ENCODE peak calls at places on chromosome 6, in four cellular contexts. One of them, this sample, is unnamed. For H3K4me1 and H3K36me3, the result is how much of the 10 kb centered on the place peaks cover.

GRCh38 chr6:150830409-150831165 is 34.9 kb upstream of the MTHFD1L start:
- DNase-seq in cardiac muscle cell: no peak
- DNase-seq in stomach: no peak
- DNase-seq in uterus: no peak
- DNase-seq in this sample: no peak

GRCh38 chr6:24910331-24910849 is 25.4 kb downstream of the RIPOR2 start:
- DNase-seq in cardiac muscle cell: peak
- DNase-seq in stomach: no peak
- DNase-seq in uterus: peak
- DNase-seq in this sample: peak

GRCh38 chr6:31738048-31738979 is 1.5 kb upstream of the MSH5 start:
- DNase-seq in cardiac muscle cell: peak
- DNase-seq in stomach: peak
- DNase-seq in uterus: no peak
- DNase-seq in this sample: peak

GRCh38 chr6:150691463-150691862 is 91.8 kb downstream of the PLEKHG1 start:
- DNase-seq in cardiac muscle cell: no peak
- DNase-seq in stomach: no peak
- DNase-seq in uterus: no peak
- DNase-seq in this sample: no peak

GRCh38 chr6:126112171-126112632 is 125.9 kb downstream of the TRMT11 start:
- DNase-seq in cardiac muscle cell: peak
- DNase-seq in stomach: no peak
- DNase-seq in uterus: no peak
- DNase-seq in this sample: no peak

GRCh38 chr6:125913864-125914351 is 42.7 kb upstream of the HINT3 start:
- DNase-seq in cardiac muscle cell: peak
- DNase-seq in stomach: no peak
- DNase-seq in uterus: peak
- DNase-seq in this sample: no peak

GRCh38 chr6:132401120-132401940 is at the start of gene MOXD1:
- DNase-seq in cardiac muscle cell: peak
- DNase-seq in stomach: peak
- DNase-seq in uterus: peak
- DNase-seq in this sample: peak

GRCh38 chr6:84280030-84280429 is 52.6 kb upstream of the CEP162 start:
- DNase-seq in cardiac muscle cell: no peak
- DNase-seq in stomach: no peak
- DNase-seq in uterus: no peak
- DNase-seq in this sample: no peak

GRCh38 chr6:81800666-81801065 is 48.2 kb upstream of the TENT5A start:
- DNase-seq in cardiac muscle cell: no peak
- DNase-seq in stomach: no peak
- DNase-seq in uterus: no peak
- DNase-seq in this sample: no peak

GRCh38 chr6:154460306-154461071 is 50.0 kb downstream of the CNKSR3 start:
- DNase-seq in cardiac muscle cell: peak
- DNase-seq in stomach: no peak
- DNase-seq in uterus: no peak
- DNase-seq in this sample: no peak

GRCh38 chr6:11804706-11805105 is 26.1 kb upstream of the ADTRP start:
- DNase-seq in cardiac muscle cell: peak
- DNase-seq in stomach: no peak
- DNase-seq in uterus: no peak
- DNase-seq in this sample: no peak

GRCh38 chr6:104325341-104326172 is 534.2 kb downstream of the HACE1 start:
- DNase-seq in cardiac muscle cell: peak
- DNase-seq in stomach: no peak
- DNase-seq in uterus: no peak
- DNase-seq in this sample: no peak

GRCh38 chr6:99810295-99810694 is 183.7 kb downstream of the MCHR2 start:
- DNase-seq in cardiac muscle cell: no peak
- DNase-seq in stomach: no peak
- DNase-seq in uterus: no peak
- DNase-seq in this sample: no peak

GRCh38 chr6:17984822-17985660 is 2.4 kb downstream of the KIF13A start:
- DNase-seq in cardiac muscle cell: no peak
- DNase-seq in stomach: no peak
- DNase-seq in uterus: no peak
- DNase-seq in this sample: no peak

GRCh38 chr6:75374913-75375530 is 90.4 kb upstream of the TMEM30A start:
- DNase-seq in cardiac muscle cell: no peak
- DNase-seq in stomach: no peak
- DNase-seq in uterus: no peak
- DNase-seq in this sample: no peak

GRCh38 chr6:109595998-109596397 is 95.0 kb downstream of the AK9 start:
- DNase-seq in cardiac muscle cell: peak
- DNase-seq in stomach: no peak
- DNase-seq in uterus: no peak
- DNase-seq in this sample: no peak

GRCh38 chr6:39225946-39226437 is 3.3 kb downstream of the KCNK5 start:
- DNase-seq in cardiac muscle cell: no peak
- DNase-seq in stomach: no peak
- DNase-seq in uterus: no peak
- DNase-seq in this sample: no peak

GRCh38 chr6:112286010-112286409 is 31.6 kb upstream of the LAMA4 start:
- DNase-seq in cardiac muscle cell: no peak
- DNase-seq in stomach: no peak
- DNase-seq in uterus: no peak
- DNase-seq in this sample: no peak

GRCh38 chr6:98669371-98669770 is 165.0 kb upstream of the POU3F2 start:
- DNase-seq in cardiac muscle cell: no peak
- DNase-seq in stomach: no peak
- DNase-seq in uterus: no peak
- DNase-seq in this sample: no peak

GRCh38 chr6:40755046-40755681 is 168.0 kb upstream of the LRFN2 start:
- DNase-seq in cardiac muscle cell: peak
- DNase-seq in stomach: no peak
- DNase-seq in uterus: peak
- DNase-seq in this sample: no peak

GRCh38 chr6:75266716-75267291 is 17.8 kb downstream of the TMEM30A start:
- DNase-seq in cardiac muscle cell: peak
- DNase-seq in stomach: no peak
- DNase-seq in uterus: no peak
- DNase-seq in this sample: no peak

GRCh38 chr6:111718990-111719389 is 113.3 kb upstream of the TRAF3IP2 start:
- DNase-seq in cardiac muscle cell: no peak
- DNase-seq in stomach: no peak
- DNase-seq in uterus: no peak
- DNase-seq in this sample: no peak

GRCh38 chr6:157045831-157046454 is 268.8 kb downstream of the ARID1B start:
- DNase-seq in cardiac muscle cell: peak
- DNase-seq in stomach: no peak
- DNase-seq in uterus: no peak
- DNase-seq in this sample: no peak

GRCh38 chr6:36216559-36216958 is 20.0 kb downstream of the BRPF3 start:
- DNase-seq in cardiac muscle cell: peak
- DNase-seq in stomach: no peak
- DNase-seq in uterus: no peak
- DNase-seq in this sample: no peak

GRCh38 chr6:87257975-87258374 is 64.4 kb upstream of the SMIM8 start:
- DNase-seq in cardiac muscle cell: no peak
- DNase-seq in stomach: no peak
- DNase-seq in uterus: no peak
- DNase-seq in this sample: no peak

GRCh38 chr6:87261534-87261933 is 60.9 kb upstream of the SMIM8 start:
- DNase-seq in cardiac muscle cell: no peak
- DNase-seq in stomach: no peak
- DNase-seq in uterus: no peak
- DNase-seq in this sample: no peak

GRCh38 chr6:87257046-87257445 is 65.3 kb upstream of the SMIM8 start:
- DNase-seq in cardiac muscle cell: no peak
- DNase-seq in stomach: no peak
- DNase-seq in uterus: no peak
- DNase-seq in this sample: no peak

GRCh38 chr6:87257565-87257964 is 64.8 kb upstream of the SMIM8 start:
- DNase-seq in cardiac muscle cell: no peak
- DNase-seq in stomach: no peak
- DNase-seq in uterus: no peak
- DNase-seq in this sample: no peak

DNA sequence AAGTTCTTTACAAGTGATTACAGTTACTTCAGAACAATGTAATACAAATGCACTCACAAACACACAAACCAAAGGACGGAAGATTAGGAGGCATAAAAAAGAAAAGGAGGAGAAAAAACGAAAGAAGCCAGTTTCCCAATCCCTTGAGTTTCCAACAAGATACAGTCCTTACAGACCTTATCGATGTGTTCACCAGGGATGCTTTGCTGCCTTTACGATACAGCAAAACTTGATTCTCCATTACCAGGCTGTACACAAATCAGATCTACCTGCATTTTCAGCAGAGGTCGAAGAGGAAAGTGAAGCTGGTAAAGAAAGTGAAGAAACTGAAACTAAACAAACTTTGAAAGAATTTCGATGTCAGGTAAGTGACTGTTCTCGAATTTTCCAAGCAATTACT is 62.6 kb upstream of the SMIM8 start:
- DNase-seq in cardiac muscle cell: no peak
- DNase-seq in stomach: no peak
- DNase-seq in uterus: no peak
- DNase-seq in this sample: no peak
- H3K4me1 ChIP-seq in cardiac muscle cell: under half
- H3K4me1 ChIP-seq in stomach: under half
- H3K4me1 ChIP-seq in uterus: under half
- H3K4me1 ChIP-seq in this sample: under half

GRCh38 chr6:894274-894673 is 201.3 kb upstream of the EXOC2 start:
- DNase-seq in cardiac muscle cell: no peak
- DNase-seq in stomach: no peak
- DNase-seq in uterus: no peak
- DNase-seq in this sample: no peak
- TF ChIP-seq CTCF in cardiac muscle cell: no peak
- TF ChIP-seq CTCF in stomach: no peak
- TF ChIP-seq CTCF in uterus: no peak
- TF ChIP-seq CTCF in this sample: no peak

GRCh38 chr6:33279971-33280511 is 3.1 kb downstream of the B3GALT4 start:
- DNase-seq in cardiac muscle cell: peak
- DNase-seq in stomach: no peak
- DNase-seq in uterus: no peak
- DNase-seq in this sample: no peak
- H3K36me3 ChIP-seq in cardiac muscle cell: under half
- H3K36me3 ChIP-seq in stomach: half or more
- H3K36me3 ChIP-seq in uterus: under half
- H3K36me3 ChIP-seq in this sample: under half

DNA sequence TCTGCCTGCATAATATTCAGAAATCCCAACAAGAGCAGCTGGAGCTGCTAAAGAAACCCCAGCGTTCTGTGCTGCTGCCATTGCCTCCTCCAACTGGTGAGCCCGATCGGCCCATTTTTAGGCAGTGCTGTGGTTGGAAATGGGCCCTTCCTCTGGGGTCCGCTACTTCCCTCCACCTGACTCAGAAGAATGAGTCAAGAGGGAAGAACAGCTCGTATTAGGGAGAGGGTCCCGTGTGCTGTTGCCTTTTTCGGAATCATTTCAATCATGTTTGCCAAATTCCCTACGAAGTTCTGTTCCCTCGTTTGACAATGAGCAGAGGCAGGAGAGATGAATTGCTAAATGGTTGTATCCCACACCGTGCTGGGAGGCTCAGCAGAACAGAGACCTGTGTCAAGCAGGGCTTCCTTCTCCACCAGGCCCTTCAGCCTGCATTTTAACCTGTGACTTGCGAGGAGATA is 38.4 kb downstream of the THBS2 start:
- DNase-seq in cardiac muscle cell: peak
- DNase-seq in stomach: no peak
- DNase-seq in uterus: no peak
- DNase-seq in this sample: no peak
- H3K4me1 ChIP-seq in cardiac muscle cell: under half
- H3K4me1 ChIP-seq in stomach: under half
- H3K4me1 ChIP-seq in uterus: under half
- H3K4me1 ChIP-seq in this sample: under half

DNA sequence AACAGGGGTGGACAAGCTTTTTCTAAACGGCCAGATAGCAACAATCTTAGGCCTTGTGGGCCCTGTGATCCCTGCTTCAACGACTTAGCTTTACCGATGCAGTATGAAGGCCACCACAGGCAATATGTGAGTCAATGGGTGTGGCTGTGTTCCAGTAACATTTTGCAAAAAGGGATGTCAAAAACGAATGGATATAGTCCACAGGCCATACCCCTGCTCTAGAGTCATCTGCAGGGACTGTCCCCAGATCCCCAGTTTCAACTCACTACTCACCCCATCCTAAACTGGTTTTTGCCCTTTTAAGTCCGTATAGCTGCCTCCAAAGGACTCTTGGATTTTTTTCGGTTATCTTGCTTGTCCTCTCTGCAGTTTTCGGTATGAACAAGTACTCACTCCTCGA is 34.4 kb downstream of the ECT2L start:
- DNase-seq in cardiac muscle cell: no peak
- DNase-seq in stomach: no peak
- DNase-seq in uterus: no peak
- DNase-seq in this sample: no peak
- TF ChIP-seq CTCF in cardiac muscle cell: no peak
- TF ChIP-seq CTCF in stomach: no peak
- TF ChIP-seq CTCF in uterus: no peak
- TF ChIP-seq CTCF in this sample: no peak

DNA sequence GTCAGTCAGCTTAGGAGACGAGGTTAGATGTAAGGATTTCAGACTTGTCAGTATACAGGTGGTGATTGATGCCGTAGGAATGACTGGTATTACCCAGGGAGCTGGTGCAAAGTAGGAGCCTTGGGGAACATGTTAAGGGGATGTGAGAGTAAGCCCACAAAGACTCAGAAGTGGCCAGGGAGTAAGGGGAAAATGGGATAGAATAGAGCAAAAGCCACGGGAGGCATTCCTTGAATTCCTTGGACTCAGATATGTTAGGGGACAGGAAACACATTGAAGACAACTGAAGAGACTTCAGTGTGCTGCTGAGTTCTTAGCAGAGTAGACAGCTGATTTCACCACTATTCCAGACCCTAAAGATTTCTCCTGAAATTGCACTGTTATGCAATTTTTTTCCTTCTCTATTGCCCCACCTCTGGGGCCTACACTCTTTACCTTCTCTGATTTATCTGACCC is 1.2 kb upstream of the ACAT2 start:
- DNase-seq in cardiac muscle cell: peak
- DNase-seq in stomach: no peak
- DNase-seq in uterus: no peak
- DNase-seq in this sample: no peak
- H3K36me3 ChIP-seq in cardiac muscle cell: under half
- H3K36me3 ChIP-seq in stomach: half or more
- H3K36me3 ChIP-seq in uterus: under half
- H3K36me3 ChIP-seq in this sample: under half

GRCh38 chr6:166019214-166019613 is 148.4 kb downstream of the TBXT start:
- DNase-seq in cardiac muscle cell: no peak
- DNase-seq in stomach: no peak
- DNase-seq in uterus: no peak
- DNase-seq in this sample: no peak
- H3K4me1 ChIP-seq in cardiac muscle cell: under half
- H3K4me1 ChIP-seq in stomach: under half
- H3K4me1 ChIP-seq in uterus: under half
- H3K4me1 ChIP-seq in this sample: under half

DNA sequence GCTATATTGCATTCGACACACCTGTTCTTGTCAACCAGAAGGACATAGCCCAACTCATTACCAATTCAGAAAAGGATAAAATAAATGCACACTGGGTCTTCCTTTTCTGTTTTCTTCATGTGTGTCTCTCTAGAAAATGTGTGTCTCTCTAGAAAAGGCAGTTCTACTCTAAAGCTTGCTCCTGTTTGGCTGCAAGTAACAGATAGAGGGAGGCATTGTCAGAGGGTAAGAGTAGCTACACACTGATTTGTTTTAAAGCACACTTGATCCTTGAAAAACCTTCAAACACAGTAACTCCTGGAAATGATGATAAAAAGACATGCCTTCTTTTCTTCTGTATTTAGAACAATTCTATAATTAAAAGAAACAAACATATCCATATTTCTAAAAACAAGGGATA is 21.3 kb downstream of the GRM1 start:
- DNase-seq in cardiac muscle cell: no peak
- DNase-seq in stomach: no peak
- DNase-seq in uterus: no peak
- DNase-seq in this sample: no peak
- TF ChIP-seq CTCF in cardiac muscle cell: no peak
- TF ChIP-seq CTCF in stomach: no peak
- TF ChIP-seq CTCF in uterus: no peak
- TF ChIP-seq CTCF in this sample: no peak